ENCODE peak calls at places on chromosomes 7 and 10, in ten cellular contexts. F is CD8-positive, alpha-beta T cell; B is cardiac muscle cell; U is heart right ventricle; O is left ventricle myocardium inferior; L is K562; R is A549; Z is IMR-90; G is heart left ventricle; V is OCI-LY7. A is an unnamed sample.

GRCh38 chr7:41003031-41003925 is 699.6 kb downstream of the INHBA start:
- DNase-seq in R (peak), F (no peak), B (peak), V (peak), U (no peak), Z (peak), L (peak), O (peak), G (peak), A (peak)

GRCh38 chr10:48187713-48188541 is 86.6 kb downstream of the FRMPD2 start:
- DNase-seq in B (no peak), Z (no peak), O (no peak), L (no peak), R (no peak), G (peak), U (no peak), V (no peak), F (no peak), A (no peak)

GRCh38 chr10:92574545-92575377 is 868 bp upstream of the IDE start:
- DNase-seq in L (no peak), U (no peak), R (no peak), Z (peak), O (no peak), G (no peak), F (no peak), V (peak), B (no peak), A (no peak)

GRCh38 chr10:122703483-122704448 is 4.1 kb upstream of the C10orf120 start:
- DNase-seq in R (peak), U (peak), V (peak), F (peak), Z (peak), O (peak), B (peak), L (peak), G (peak), A (peak)

GRCh38 chr10:29713450-29713849 is 78.7 kb upstream of the SVIL start:
- DNase-seq in U (no peak), O (no peak), Z (no peak), F (no peak), L (no peak), B (no peak), V (no peak), R (no peak), G (no peak), A (no peak)

GRCh38 chr10:19908991-19909699 is 92.9 kb downstream of the PLXDC2 start:
- DNase-seq in F (no peak), V (no peak), R (no peak), U (no peak), G (no peak), L (no peak), B (no peak), O (no peak), Z (no peak), A (no peak)

GRCh38 chr10:95788830-95789229 is 32.9 kb downstream of the ENTPD1 start:
- DNase-seq in O (no peak), R (no peak), F (no peak), Z (peak), B (no peak), G (no peak), U (no peak), V (no peak), L (no peak), A (no peak)

GRCh38 chr7:98203261-98203963 is 7.8 kb upstream of the BHLHA15 start:
- DNase-seq in R (no peak), O (no peak), G (no peak), L (no peak), Z (no peak), U (no peak), F (no peak), V (peak), B (no peak), A (no peak)

GRCh38 chr10:34730726-34731125 is 84.4 kb downstream of the PARD3 start:
- DNase-seq in U (no peak), L (no peak), F (no peak), R (no peak), B (no peak), V (no peak), G (no peak), O (no peak), Z (no peak), A (no peak)

GRCh38 chr10:34491666-34492065 is 323.4 kb downstream of the PARD3 start:
- DNase-seq in F (no peak), R (peak), L (no peak), G (no peak), U (no peak), V (no peak), B (no peak), Z (no peak), O (no peak), A (no peak)

GRCh38 chr10:112802411-112803060 is 147.5 kb upstream of the TCF7L2 start:
- DNase-seq in Z (no peak), L (no peak), F (no peak), U (no peak), V (no peak), B (no peak), R (no peak), G (no peak), O (no peak), A (no peak)

GRCh38 chr7:155571581-155572345 is 25.4 kb upstream of the CNPY1 start:
- DNase-seq in L (no peak), B (no peak), G (no peak), R (no peak), U (no peak), O (no peak), V (no peak), F (no peak), Z (no peak), A (no peak)

GRCh38 chr7:22350466-22351328 is 6.3 kb downstream of the RAPGEF5 start:
- DNase-seq in F (no peak), L (peak), B (no peak), V (peak), G (no peak), U (no peak), Z (peak), O (no peak), R (no peak), A (no peak)

GRCh38 chr7:22352812-22353340 is 4.1 kb downstream of the RAPGEF5 start:
- DNase-seq in B (no peak), Z (no peak), U (no peak), L (no peak), V (peak), O (no peak), R (no peak), F (no peak), G (no peak), A (no peak)

GRCh38 chr7:22348379-22348778 is 8.6 kb downstream of the RAPGEF5 start:
- DNase-seq in U (no peak), V (no peak), B (no peak), O (no peak), L (peak), G (no peak), F (no peak), R (no peak), Z (no peak), A (no peak)

GRCh38 chr7:22351878-22352277 is 5.1 kb downstream of the RAPGEF5 start:
- DNase-seq in F (no peak), B (no peak), Z (no peak), O (no peak), U (no peak), L (no peak), R (no peak), V (no peak), G (no peak), A (no peak)

GRCh38 chr7:22351329-22351692 is 5.6 kb downstream of the RAPGEF5 start:
- DNase-seq in G (no peak), R (no peak), U (no peak), O (no peak), V (peak), F (no peak), Z (no peak), L (no peak), B (no peak), A (no peak)
- H3K27ac ChIP-seq in G (no peak), R (no peak), U (no peak), O (no peak), V (peak), F (no peak), Z (no peak), L (peak), B (no peak), A (peak)

DNA sequence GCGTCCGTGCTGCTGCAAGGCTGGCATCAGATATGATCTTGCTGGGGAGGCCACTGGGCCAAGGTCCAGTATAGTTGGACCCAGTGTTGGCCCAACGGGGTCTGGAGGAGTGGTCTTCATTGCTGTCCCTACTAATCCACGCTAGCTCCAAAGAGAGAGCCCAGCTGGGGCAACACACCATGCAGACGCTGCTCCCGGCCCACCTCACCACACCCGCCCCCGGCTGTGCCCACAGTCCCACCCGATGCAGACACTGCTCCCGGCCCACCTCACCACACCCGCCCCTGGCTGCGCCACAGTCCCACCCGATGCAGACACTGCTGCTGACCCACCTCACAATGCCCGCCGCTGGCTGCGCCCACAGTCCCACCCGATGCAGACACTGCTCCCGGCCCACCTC is 121.5 kb downstream of the VIPR2 start:
- DNase-seq in O (no peak), V (no peak), U (no peak), B (no peak), F (no peak), Z (no peak), G (no peak), R (no peak), L (no peak), A (no peak)
- H3K4me3 ChIP-seq in O (no peak), V (no peak), U (no peak), B (no peak), F (no peak), Z (no peak), G (no peak), R (no peak), L (no peak), A (no peak)

GRCh38 chr10:13053794-13054462 is 46.0 kb upstream of the OPTN start:
- DNase-seq in G (no peak), L (no peak), F (no peak), U (no peak), R (no peak), O (no peak), V (no peak), B (no peak), Z (no peak), A (no peak)

GRCh38 chr10:13054844-13055243 is 45.1 kb upstream of the OPTN start:
- DNase-seq in G (no peak), Z (no peak), V (no peak), U (no peak), B (no peak), L (no peak), R (no peak), O (no peak), F (no peak), A (no peak)

GRCh38 chr10:13051126-13051694 is 48.8 kb upstream of the OPTN start:
- DNase-seq in R (no peak), Z (no peak), V (no peak), U (no peak), G (no peak), L (no peak), B (no peak), F (no peak), O (no peak), A (no peak)

DNA sequence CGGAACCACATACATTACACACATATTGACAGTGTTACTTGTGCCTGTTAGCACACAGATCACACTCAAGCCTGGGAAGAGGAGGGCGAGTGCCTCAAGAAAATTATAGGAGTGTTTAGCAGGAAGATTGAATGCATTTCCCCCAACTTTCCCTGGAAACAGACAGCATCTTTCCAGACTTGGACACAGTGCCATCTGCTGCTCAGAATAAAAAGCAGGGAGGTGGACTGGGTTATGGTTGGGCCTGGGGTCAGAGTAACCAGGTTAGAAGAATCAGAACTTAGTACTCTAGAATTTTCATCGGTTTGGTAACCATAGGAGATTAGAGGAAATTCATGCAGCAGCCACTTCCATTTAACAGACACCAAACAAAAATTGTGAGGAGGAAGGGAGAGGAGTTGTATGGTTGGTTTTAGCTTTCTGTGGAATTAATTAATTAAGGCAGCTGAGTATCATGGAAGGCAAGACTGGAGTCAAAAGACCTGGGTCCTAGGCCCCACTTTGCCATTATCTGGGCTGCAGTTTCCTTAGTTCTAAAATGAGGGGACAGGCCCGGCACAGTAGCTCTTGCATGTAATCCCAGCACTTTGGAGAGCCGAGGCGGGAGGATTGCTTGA is 43.4 kb upstream of the OPTN start:
- DNase-seq in F (no peak), B (peak), Z (peak), V (no peak), L (peak), O (no peak), G (no peak), R (peak), U (no peak), A (no peak)
- TF ChIP-seq CTCF in F (no peak), B (peak), Z (peak), V (peak), L (peak), O (peak), G (peak), R (peak), U (peak), A (no peak)

GRCh38 chr10:74238031-74238431 is 87.0 kb downstream of the ADK start:
- DNase-seq in U (no peak), V (no peak), B (no peak), L (no peak), Z (peak), O (no peak), R (no peak), F (no peak), G (no peak), A (no peak)
- H3K27ac ChIP-seq in U (no peak), V (no peak), B (no peak), L (peak), Z (no peak), O (no peak), R (no peak), F (no peak), G (no peak), A (no peak)

DNA sequence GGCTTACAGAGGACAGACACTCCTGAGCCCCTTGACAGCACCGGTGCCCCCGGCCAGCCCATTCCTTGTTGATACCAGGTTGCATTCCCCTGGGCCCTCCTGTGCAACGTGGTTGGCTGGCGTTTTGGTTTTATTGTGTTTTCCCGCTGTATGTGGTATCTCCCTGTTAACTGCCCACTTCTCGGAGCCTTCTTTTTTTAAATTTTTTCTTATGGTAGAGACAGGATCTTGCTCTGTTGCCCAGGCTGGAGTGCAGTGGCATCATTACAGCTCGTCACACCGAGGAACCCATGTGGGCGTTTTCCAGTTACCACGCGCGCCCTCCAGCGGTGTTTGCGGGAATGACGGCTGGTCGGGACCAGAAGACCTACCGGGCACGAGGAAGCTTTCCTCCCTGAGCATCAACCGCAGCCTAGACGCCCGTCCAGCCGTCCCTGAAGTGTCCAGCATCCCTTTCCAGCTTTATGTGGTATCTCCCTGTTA is 16.9 kb upstream of the ZFAND2A start:
- DNase-seq in F (peak), G (peak), V (peak), O (peak), U (peak), B (peak), Z (peak), L (peak), R (peak), A (peak)
- H3K4me3 ChIP-seq in F (no peak), G (no peak), V (no peak), O (no peak), U (no peak), B (no peak), Z (no peak), L (no peak), R (no peak), A (no peak)

GRCh38 chr7:20991544-20991943 is 204.9 kb upstream of the SP8 start:
- DNase-seq in B (no peak), R (no peak), G (no peak), F (no peak), V (no peak), L (no peak), O (no peak), Z (no peak), U (no peak), A (no peak)
- TF ChIP-seq CTCF in B (no peak), R (no peak), G (no peak), F (no peak), V (peak), L (no peak), O (no peak), Z (no peak), U (no peak), A (no peak)